ENCODE peak calls at places on chromosomes 13 and 19, in four cellular contexts. P is tibial artery, S is neural progenitor cell, F is tibial nerve. W is an unnamed sample.
A peak's percentile ranks its signal among the peaks of the same experiment; 100 is the strongest.

GRCh38 chr19:1266818-1267440 is 2.2 kb upstream of the CIRBP start:
- DNase-seq in P (peak; percentile 88), S (peak; percentile 79), F (no peak), W (peak; percentile 78)

GRCh38 chr19:35299523-35300339 is 7.8 kb downstream of the MAG start:
- DNase-seq in P (no peak), S (no peak), F (no peak), W (peak; percentile 81)

GRCh38 chr19:39499932-39500331 is 1.2 kb downstream of the DLL3 start:
- DNase-seq in P (no peak), S (no peak), F (no peak), W (no peak)

GRCh38 chr13:59780058-59780457 is 383.7 kb downstream of the DIAPH3 start:
- DNase-seq in P (no peak), S (no peak), F (no peak), W (no peak)

GRCh38 chr19:821976-822773 is 420 bp upstream of the PLPPR3 start:
- DNase-seq in P (no peak), S (peak; percentile 92), F (no peak), W (no peak)

GRCh38 chr13:47508518-47509228 is 492.4 kb downstream of the SUCLA2 start:
- DNase-seq in P (no peak), S (no peak), F (no peak), W (no peak)

GRCh38 chr19:49514151-49514550 is 1.7 kb downstream of the FCGRT start:
- DNase-seq in P (no peak), S (no peak), F (no peak), W (no peak)

GRCh38 chr13:111393221-111393790 is 72.9 kb downstream of the TEX29 start:
- DNase-seq in P (peak; percentile 20), S (no peak), F (no peak), W (peak; percentile 9)

GRCh38 chr13:20351279-20352022 is 119.3 kb upstream of the GJB6 start:
- DNase-seq in P (no peak), S (no peak), F (no peak), W (peak; percentile 61)

GRCh38 chr13:41916173-41916954 is 44.5 kb downstream of the VWA8 start:
- DNase-seq in P (no peak), S (no peak), F (no peak), W (no peak)

GRCh38 chr13:112184261-112184660 is 117.3 kb downstream of the SOX1 start:
- DNase-seq in P (peak; percentile 38), S (no peak), F (no peak), W (peak; percentile 11)

GRCh38 chr19:5966215-5966614 is 11.7 kb downstream of the RANBP3 start:
- DNase-seq in P (no peak), S (no peak), F (no peak), W (no peak)

GRCh38 chr13:63117710-63118109 is 1702.1 kb upstream of the PCDH20 start:
- DNase-seq in P (no peak), S (no peak), F (no peak), W (no peak)

GRCh38 chr19:1651061-1651547 is 1.3 kb downstream of the TCF3 start:
- DNase-seq in P (no peak), S (peak; percentile 76), F (no peak), W (peak; percentile 76)

GRCh38 chr13:106011600-106011999 is 523.9 kb downstream of the EFNB2 start:
- DNase-seq in P (no peak), S (no peak), F (no peak), W (no peak)

GRCh38 chr19:44808463-44809371 is at the start of gene BCAM:
- DNase-seq in P (peak; percentile 89), S (peak; percentile 91), F (peak; percentile 57), W (peak; percentile 87)

GRCh38 chr19:3075605-3076431 is 13.5 kb upstream of the TLE5 start:
- DNase-seq in P (no peak), S (peak; percentile 74), F (no peak), W (peak; percentile 94)

GRCh38 chr19:35262101-35262761 is 6.5 kb upstream of the USF2 start:
- DNase-seq in P (peak; percentile 63), S (no peak), F (no peak), W (no peak)

GRCh38 chr13:33228645-33229445 is 56.7 kb downstream of the STARD13 start:
- DNase-seq in P (no peak), S (peak; percentile 51), F (no peak), W (no peak)

GRCh38 chr19:1396768-1397679 is 4.3 kb downstream of the GAMT start:
- DNase-seq in P (no peak), S (no peak), F (no peak), W (no peak)

GRCh38 chr19:46866407-46867132 is 5.8 kb downstream of the ARHGAP35 start:
- DNase-seq in P (no peak), S (no peak), F (no peak), W (no peak)

GRCh38 chr13:59960683-59961082 is 203.0 kb downstream of the DIAPH3 start:
- DNase-seq in P (no peak), S (no peak), F (no peak), W (no peak)

GRCh38 chr19:51354103-51354741 is 12.0 kb downstream of the ETFB start:
- DNase-seq in P (no peak), S (peak; percentile 56), F (no peak), W (no peak)

GRCh38 chr19:45677351-45678230 is 9.6 kb downstream of the GIPR start:
- DNase-seq in P (peak; percentile 69), S (peak; percentile 94), F (peak; percentile 43), W (peak; percentile 97)

GRCh38 chr13:20348645-20349408 is 116.7 kb upstream of the GJB6 start:
- DNase-seq in P (no peak), S (no peak), F (no peak), W (no peak)

GRCh38 chr19:22532388-22533310 is 101.5 kb upstream of the ZNF492 start:
- DNase-seq in P (peak; percentile 83), S (no peak), F (peak; percentile 15), W (peak; percentile 80)

GRCh38 chr13:109807345-109807744 is 21.0 kb upstream of the IRS2 start:
- DNase-seq in P (no peak), S (no peak), F (no peak), W (no peak)

GRCh38 chr19:10612515-10613119 is 12.7 kb upstream of the SLC44A2 start:
- DNase-seq in P (peak; percentile 97), S (no peak), F (peak; percentile 36), W (peak; percentile 85)

GRCh38 chr13:40076765-40077362 is 421.4 kb downstream of the COG6 start:
- DNase-seq in P (no peak), S (no peak), F (no peak), W (no peak)

GRCh38 chr19:30691767-30692516 is 319.8 kb downstream of the ZNF536 start:
- DNase-seq in P (no peak), S (no peak), F (peak; percentile 34), W (no peak)

GRCh38 chr19:23709347-23709746 is 22.3 kb upstream of the ZNF675 start:
- DNase-seq in P (no peak), S (no peak), F (no peak), W (no peak)

GRCh38 chr13:102856603-102857002 is 10.8 kb downstream of the ERCC5 start:
- DNase-seq in P (no peak), S (no peak), F (no peak), W (peak; percentile 65)

GRCh38 chr13:59950201-59950730 is 213.5 kb downstream of the DIAPH3 start:
- DNase-seq in P (no peak), S (no peak), F (no peak), W (no peak)

GRCh38 chr19:40279120-40279551 is 6.0 kb downstream of the AKT2 start:
- DNase-seq in P (peak; percentile 76), S (no peak), F (peak; percentile 50), W (no peak)

GRCh38 chr13:19818223-19818842 is 35.6 kb upstream of the PSPC1 start:
- DNase-seq in P (peak; percentile 65), S (peak; percentile 76), F (no peak), W (peak; percentile 86)

DNA sequence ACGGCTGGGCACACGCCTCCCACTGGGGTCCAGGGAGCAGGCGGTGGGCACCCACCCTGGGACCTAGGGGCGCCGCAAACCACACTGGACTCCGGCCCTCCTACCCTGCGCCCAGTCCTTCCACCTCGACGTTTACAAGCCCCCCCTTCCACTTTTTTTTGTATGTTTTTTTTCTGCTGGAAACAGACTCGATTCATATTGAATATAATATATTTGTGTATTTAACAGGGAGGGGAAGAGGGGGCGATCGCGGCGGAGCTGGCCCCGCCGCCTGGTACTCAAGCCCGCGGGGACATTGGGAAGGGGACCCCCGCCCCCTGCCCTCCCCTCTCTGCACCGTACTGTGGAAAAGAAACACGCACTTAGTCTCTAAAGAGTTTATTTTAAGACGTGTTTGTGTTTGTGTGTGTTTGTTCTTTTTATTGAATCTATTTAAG is 1.6 kb downstream of the JUNB start:
- DNase-seq in P (no peak), S (no peak), F (no peak), W (peak; percentile 89)
- H3K4me1 ChIP-seq in P (no peaks in the 10 kb centered on the region), S (peaks cover 37% of the 10 kb centered on the region), F (peaks cover 32% of the 10 kb centered on the region), W (peaks cover 52% of the 10 kb centered on the region)

GRCh38 chr13:84606616-84607015 is 724.3 kb upstream of the SLITRK1 start:
- DNase-seq in P (no peak), S (no peak), F (no peak), W (no peak)

GRCh38 chr13:84609716-84610115 is 727.4 kb upstream of the SLITRK1 start:
- DNase-seq in P (no peak), S (no peak), F (no peak), W (no peak)

GRCh38 chr13:84607614-84608013 is 725.3 kb upstream of the SLITRK1 start:
- DNase-seq in P (no peak), S (no peak), F (peak; percentile 5), W (no peak)

DNA sequence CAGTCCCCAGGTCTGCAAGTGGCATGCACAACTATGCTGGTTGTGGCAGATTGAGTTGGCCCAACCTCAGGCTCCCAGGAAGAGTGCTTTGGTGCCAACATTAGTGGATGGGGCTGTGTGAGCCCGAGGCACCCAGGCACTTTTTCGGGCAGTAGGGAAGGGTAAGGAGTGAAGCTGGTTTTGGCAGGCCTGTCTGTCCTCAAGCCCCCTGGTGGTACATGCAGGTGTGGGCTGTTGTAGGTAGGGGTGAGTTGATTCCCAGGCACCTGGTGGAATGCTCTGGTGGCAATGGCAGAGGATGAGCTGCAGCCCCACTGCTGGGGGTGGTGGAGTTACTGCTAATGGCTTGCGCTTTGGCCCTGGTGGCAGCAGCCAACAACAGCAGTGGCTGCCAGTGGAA is 723.7 kb upstream of the SLITRK1 start:
- DNase-seq in P (no peak), S (no peak), F (no peak), W (no peak)
- TF ChIP-seq CTCF in P (no peak), S (no peak), F (no peak), W (no peak)

GRCh38 chr19:18423258-18424020 is 4.2 kb downstream of the SSBP4 start:
- DNase-seq in P (no peak), S (no peak), F (no peak), W (peak; percentile 78)
- H3K4me1 ChIP-seq in P (peaks cover 3% of the 10 kb centered on the region), S (peaks cover 22% of the 10 kb centered on the region), F (peaks cover 62% of the 10 kb centered on the region), W (peaks cover 63% of the 10 kb centered on the region)

GRCh38 chr13:100675660-100676129 is 1.1 kb upstream of the TMTC4 start:
- DNase-seq in P (no peak), S (no peak), F (no peak), W (no peak)

GRCh38 chr13:100674363-100674847 is at the start of gene TMTC4:
- DNase-seq in P (no peak), S (peak; percentile 85), F (no peak), W (no peak)

GRCh38 chr13:100673831-100674362 is 698 bp downstream of the TMTC4 start:
- DNase-seq in P (peak; percentile 73), S (no peak), F (peak; percentile 24), W (peak; percentile 41)

GRCh38 chr13:100673376-100673830 is 1.2 kb downstream of the TMTC4 start:
- DNase-seq in P (no peak), S (peak; percentile 71), F (no peak), W (no peak)

GRCh38 chr13:100674848-100675659 is 459 bp upstream of the TMTC4 start:
- DNase-seq in P (peak; percentile 100), S (peak; percentile 98), F (peak; percentile 99), W (peak; percentile 100)
- TF ChIP-seq CTCF in P (no peak), S (peak; percentile 52), F (no peak), W (peak; percentile 26)

GRCh38 chr19:56114051-56114694 is 6.9 kb downstream of the ZNF787 start:
- DNase-seq in P (no peak), S (no peak), F (no peak), W (no peak)
- H3K4me1 ChIP-seq in P (no peaks in the 10 kb centered on the region), S (peaks cover 38% of the 10 kb centered on the region), F (peaks cover 57% of the 10 kb centered on the region), W (peaks cover 79% of the 10 kb centered on the region)

W was measured in upper lobe of left lung.